ENCODE peak calls at places on chromosomes 2 and 18, in four cellular contexts. C is H1, Y is HCT116, U is HEK293T. R is an unnamed sample.

GRCh38 chr18:34978953-34979608 is 62.1 kb upstream of the MAPRE2 start:
- DNase-seq in C (no peak), Y (peak), U (peak), R (peak)

GRCh38 chr2:200469708-200470600 is 39.9 kb downstream of the KCTD18 start:
- DNase-seq in C (no peak), Y (no peak), U (no peak), R (no peak)

GRCh38 chr2:170530803-170531564 is 184.2 kb upstream of the SP5 start:
- DNase-seq in U (no peak), C (no peak), Y (no peak), R (no peak)

GRCh38 chr2:118861741-118862140 is 14.3 kb upstream of the EN1 start:
- DNase-seq in C (no peak), Y (no peak), U (no peak), R (no peak)

GRCh38 chr2:102915128-102915527 is 153.3 kb downstream of the TMEM182 start:
- DNase-seq in Y (peak), U (no peak), C (no peak), R (peak)

GRCh38 chr2:73203055-73203681 is 794 bp downstream of the NOTO start:
- DNase-seq in U (no peak), Y (no peak), C (no peak), R (no peak)

GRCh38 chr2:233252227-233252626 is 754 bp downstream of the ATG16L1 start:
- DNase-seq in C (no peak), U (no peak), Y (no peak), R (no peak)

GRCh38 chr18:77045682-77046081 is 86.9 kb downstream of the MBP start:
- DNase-seq in C (no peak), U (no peak), Y (no peak), R (no peak)

GRCh38 chr2:216372761-216373291 is 543 bp upstream of the MARCHF4 start:
- DNase-seq in C (no peak), U (no peak), Y (no peak), R (no peak)

GRCh38 chr18:54749291-54749690 is 79.0 kb upstream of the RAB27B start:
- DNase-seq in U (no peak), Y (no peak), C (no peak), R (no peak)

GRCh38 chr2:157172866-157173578 is 84.5 kb upstream of the GALNT5 start:
- DNase-seq in C (no peak), U (no peak), Y (no peak), R (no peak)

GRCh38 chr2:127153691-127154158 is 46.8 kb upstream of the BIN1 start:
- DNase-seq in C (no peak), U (peak), Y (no peak), R (no peak)

DNA sequence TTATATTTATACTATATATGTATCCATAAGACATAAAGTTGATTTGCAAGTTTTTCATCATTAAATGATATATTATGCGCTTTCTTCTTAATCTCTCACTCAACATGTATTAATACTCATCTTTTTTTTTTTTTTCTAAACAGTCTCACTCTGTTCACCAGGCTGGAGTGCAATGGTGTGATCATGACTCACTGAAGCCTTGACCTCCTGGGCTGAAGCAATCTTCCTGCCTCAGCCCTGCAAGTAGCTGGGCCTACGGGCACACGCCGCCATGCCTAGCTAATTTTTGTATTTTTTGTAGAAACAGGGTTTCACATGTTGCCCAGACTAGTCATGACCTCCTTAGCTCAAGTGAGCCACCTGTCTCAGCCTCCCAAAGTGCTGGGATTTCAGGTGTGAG is 51.4 kb upstream of the MAP4K3 start:
- DNase-seq in U (no peak), Y (no peak), C (no peak), R (peak)
- TF ChIP-seq SP1 in U (no peak), Y (no peak), C (no peak), R (no peak)

GRCh38 chr18:62781893-62782292 is 66.6 kb downstream of the PHLPP1 start:
- DNase-seq in Y (no peak), C (no peak), U (no peak), R (peak)
- TF ChIP-seq SP1 in Y (no peak), C (no peak), U (no peak), R (no peak)

GRCh38 chr2:71746946-71747501 is 293.7 kb downstream of the DYSF start:
- DNase-seq in U (no peak), Y (no peak), C (no peak), R (no peak)
- TF ChIP-seq SP1 in U (no peak), Y (no peak), C (no peak), R (no peak)

DNA sequence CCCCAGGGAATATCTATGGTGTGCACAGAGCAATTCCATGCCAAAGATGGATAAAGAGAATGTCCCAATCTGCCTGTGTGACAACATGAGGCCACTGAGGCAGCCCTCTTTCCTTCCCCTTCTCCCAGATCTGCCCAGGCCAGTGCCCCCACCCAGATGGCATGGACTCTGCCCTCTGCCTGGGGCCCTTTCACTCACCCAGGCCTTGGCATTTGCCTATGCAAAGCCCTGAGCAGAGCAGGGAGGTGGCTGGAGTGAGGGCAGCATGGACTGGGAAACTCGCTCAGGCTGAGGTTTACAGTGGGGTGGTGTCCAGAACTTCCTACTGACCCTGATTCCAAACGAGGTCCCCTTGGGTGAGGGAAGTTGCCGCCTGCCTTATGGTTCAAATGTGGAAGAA is 8.8 kb downstream of the SH2D6 start:
- DNase-seq in Y (no peak), U (no peak), C (no peak), R (no peak)
- TF ChIP-seq SP1 in Y (no peak), U (no peak), C (no peak), R (no peak)

GRCh38 chr2:231299267-231299666 is 96.2 kb upstream of the B3GNT7 start:
- DNase-seq in C (no peak), U (no peak), Y (no peak), R (no peak)
- TF ChIP-seq SP1 in C (no peak), U (no peak), Y (no peak), R (no peak)

GRCh38 chr2:74876081-74876886 is 42.4 kb downstream of the HK2 start:
- DNase-seq in C (peak), Y (no peak), U (peak), R (peak)
- TF ChIP-seq SP1 in C (no peak), Y (no peak), U (no peak), R (no peak)

GRCh38 chr2:147647816-147648215 is 197.0 kb upstream of the ACVR2A start:
- DNase-seq in U (no peak), C (no peak), Y (no peak), R (no peak)

GRCh38 chr2:147649288-147649687 is 195.5 kb upstream of the ACVR2A start:
- DNase-seq in Y (no peak), C (no peak), U (no peak), R (no peak)

GRCh38 chr2:147646999-147647588 is 197.7 kb upstream of the ACVR2A start:
- DNase-seq in C (no peak), Y (no peak), U (no peak), R (no peak)

GRCh38 chr2:147648471-147648870 is 196.4 kb upstream of the ACVR2A start:
- DNase-seq in U (no peak), C (no peak), Y (no peak), R (no peak)

DNA sequence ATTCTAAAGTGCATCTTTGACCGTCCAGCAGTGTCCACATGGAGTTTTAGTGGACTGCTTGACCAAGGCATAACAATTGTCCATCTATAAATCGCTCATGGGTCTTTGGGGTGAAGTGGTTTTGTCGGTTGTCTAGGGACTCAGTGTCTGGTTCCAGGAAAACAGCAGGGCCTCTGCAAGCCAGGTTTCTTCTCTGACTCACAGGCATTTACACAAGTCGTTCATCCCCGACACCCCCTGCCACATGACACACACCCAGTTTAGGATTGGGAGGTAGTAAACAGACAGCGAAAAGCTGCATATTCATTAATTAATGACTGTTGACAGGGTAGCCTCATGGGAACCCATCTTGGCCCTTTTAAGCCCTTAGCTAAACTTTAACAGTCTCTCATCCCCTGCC is 194.9 kb upstream of the ACVR2A start:
- DNase-seq in Y (no peak), U (no peak), C (no peak), R (no peak)
- TF ChIP-seq SP1 in Y (no peak), U (no peak), C (no peak), R (no peak)

DNA sequence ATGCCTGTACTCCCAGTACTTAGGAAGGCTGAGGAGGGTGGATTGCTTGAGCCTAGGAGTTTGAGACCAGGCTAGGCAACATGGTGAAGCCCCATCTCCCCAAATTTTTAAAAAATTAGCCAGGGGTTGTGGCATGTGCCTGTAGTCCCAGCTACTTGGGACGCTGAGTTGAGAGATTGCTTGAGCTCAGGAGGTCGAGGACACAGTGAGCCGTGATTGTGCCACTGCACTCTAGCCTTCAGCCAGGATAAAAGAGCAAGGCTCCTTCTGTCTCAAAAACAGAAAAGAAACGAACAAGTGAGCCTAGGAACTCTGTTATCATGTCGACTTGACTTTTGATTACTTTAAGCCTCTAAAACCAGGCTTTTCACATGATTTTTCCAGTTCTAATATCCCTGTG is 13.7 kb downstream of the NPC1 start:
- DNase-seq in U (no peak), Y (no peak), C (no peak), R (no peak)
- TF ChIP-seq SP1 in U (no peak), Y (no peak), C (no peak), R (no peak)

GRCh38 chr2:106800180-106800579 is 85.8 kb downstream of the ST6GAL2 start:
- DNase-seq in C (no peak), Y (no peak), U (no peak), R (no peak)

GRCh38 chr2:106798826-106799552 is 87.0 kb downstream of the ST6GAL2 start:
- DNase-seq in Y (no peak), U (no peak), C (no peak), R (no peak)

GRCh38 chr2:106805716-106806115 is 80.3 kb downstream of the ST6GAL2 start:
- DNase-seq in U (no peak), Y (no peak), C (no peak), R (no peak)

GRCh38 chr2:106797494-106797893 is 88.5 kb downstream of the ST6GAL2 start:
- DNase-seq in Y (no peak), C (no peak), U (no peak), R (no peak)

DNA sequence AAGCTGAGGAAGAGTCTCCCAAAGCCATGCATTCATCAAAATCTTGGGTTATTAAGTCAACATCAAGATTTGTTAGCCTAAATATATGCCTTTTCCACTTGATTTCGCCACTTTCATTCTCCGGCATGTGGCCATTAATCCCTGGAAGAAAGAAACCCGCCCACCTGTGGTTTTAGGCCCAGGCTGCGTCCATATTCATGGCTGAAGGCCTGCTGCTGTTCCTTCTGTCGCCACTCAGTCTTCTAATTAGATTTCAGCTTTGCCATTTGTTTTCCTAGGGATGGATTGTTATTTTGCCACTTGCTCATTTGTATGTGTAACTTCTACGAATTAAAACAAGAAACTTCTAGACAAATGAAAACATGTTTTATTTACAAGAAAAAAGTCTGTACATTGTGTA is 84.7 kb downstream of the ST6GAL2 start:
- DNase-seq in U (no peak), C (no peak), Y (no peak), R (no peak)
- TF ChIP-seq SP1 in U (no peak), C (no peak), Y (no peak), R (no peak)

GRCh38 chr18:60978338-60978737 is 354.9 kb upstream of the CDH20 start:
- DNase-seq in Y (no peak), C (no peak), U (no peak), R (no peak)

GRCh38 chr18:60980422-60981005 is 352.7 kb upstream of the CDH20 start:
- DNase-seq in U (no peak), C (no peak), Y (no peak), R (no peak)

GRCh38 chr18:60975419-60975818 is 357.8 kb upstream of the CDH20 start:
- DNase-seq in U (no peak), Y (no peak), C (no peak), R (no peak)
- TF ChIP-seq SP1 in U (no peak), Y (no peak), C (no peak), R (no peak)